ENCODE peak calls at places on chromosomes 13 and 19, in five cellular contexts. One of them, this sample, is unnamed.

GRCh38 chr19:2421581-2422306 is 5.6 kb downstream of the TIMM13 start:
- DNase-seq in amniotic stem cell: no peak
- DNase-seq in RKO: no peak
- DNase-seq in A172: no peak
- DNase-seq in substantia nigra: no peak
- DNase-seq in this sample: no peak

GRCh38 chr13:23007430-23007829 is 173.3 kb upstream of the SGCG start:
- DNase-seq in RKO: no peak
- DNase-seq in amniotic stem cell: no peak
- DNase-seq in A172: no peak
- DNase-seq in substantia nigra: no peak
- DNase-seq in this sample: no peak

GRCh38 chr19:1315470-1316166 is 29.9 kb downstream of the EFNA2 start:
- DNase-seq in RKO: no peak
- DNase-seq in amniotic stem cell: peak
- DNase-seq in A172: no peak
- DNase-seq in substantia nigra: peak
- DNase-seq in this sample: no peak

GRCh38 chr19:32406161-32407003 is 812 bp downstream of the DPY19L3 start:
- DNase-seq in A172: no peak
- DNase-seq in substantia nigra: no peak
- DNase-seq in RKO: no peak
- DNase-seq in amniotic stem cell: no peak
- DNase-seq in this sample: peak

GRCh38 chr19:19525611-19526380 is 2.9 kb upstream of the YJEFN3 start:
- DNase-seq in substantia nigra: no peak
- DNase-seq in A172: no peak
- DNase-seq in amniotic stem cell: no peak
- DNase-seq in RKO: no peak
- DNase-seq in this sample: no peak

GRCh38 chr13:112077729-112078128 is 10.8 kb downstream of the SOX1 start:
- DNase-seq in RKO: no peak
- DNase-seq in substantia nigra: no peak
- DNase-seq in A172: no peak
- DNase-seq in amniotic stem cell: no peak
- DNase-seq in this sample: no peak

GRCh38 chr13:39578821-39579291 is 24.1 kb downstream of the LHFPL6 start:
- DNase-seq in amniotic stem cell: no peak
- DNase-seq in substantia nigra: no peak
- DNase-seq in A172: no peak
- DNase-seq in RKO: no peak
- DNase-seq in this sample: no peak

GRCh38 chr13:24042710-24043440 is 117.6 kb upstream of the SPATA13 start:
- DNase-seq in RKO: no peak
- DNase-seq in substantia nigra: no peak
- DNase-seq in A172: no peak
- DNase-seq in amniotic stem cell: no peak
- DNase-seq in this sample: no peak

GRCh38 chr13:94662274-94662945 is 49.9 kb downstream of the SOX21 start:
- DNase-seq in RKO: no peak
- DNase-seq in amniotic stem cell: no peak
- DNase-seq in A172: no peak
- DNase-seq in substantia nigra: no peak
- DNase-seq in this sample: no peak

GRCh38 chr19:33214621-33215020 is 11.0 kb downstream of the SLC7A10 start:
- DNase-seq in A172: peak
- DNase-seq in substantia nigra: no peak
- DNase-seq in RKO: no peak
- DNase-seq in amniotic stem cell: no peak
- DNase-seq in this sample: peak

GRCh38 chr13:41465215-41465907 is 8.0 kb downstream of the RGCC start:
- DNase-seq in substantia nigra: no peak
- DNase-seq in RKO: peak
- DNase-seq in A172: peak
- DNase-seq in amniotic stem cell: no peak
- DNase-seq in this sample: no peak

GRCh38 chr19:51365211-51366049 is 758 bp downstream of the ETFB start:
- DNase-seq in A172: no peak
- DNase-seq in amniotic stem cell: no peak
- DNase-seq in RKO: peak
- DNase-seq in substantia nigra: no peak
- DNase-seq in this sample: peak

GRCh38 chr19:53045536-53045935 is 996 bp downstream of the ERVV-2 start:
- DNase-seq in substantia nigra: no peak
- DNase-seq in amniotic stem cell: no peak
- DNase-seq in RKO: no peak
- DNase-seq in A172: no peak
- DNase-seq in this sample: no peak

GRCh38 chr19:29715695-29716581 is 877 bp upstream of the C19orf12 start:
- DNase-seq in RKO: peak
- DNase-seq in A172: peak
- DNase-seq in amniotic stem cell: no peak
- DNase-seq in substantia nigra: no peak
- DNase-seq in this sample: peak

GRCh38 chr19:34480971-34481821 is at the start of gene WTIP:
- DNase-seq in RKO: no peak
- DNase-seq in A172: peak
- DNase-seq in substantia nigra: no peak
- DNase-seq in amniotic stem cell: peak
- DNase-seq in this sample: peak

GRCh38 chr19:33467851-33468250 is 53.7 kb downstream of the PEPD start:
- DNase-seq in RKO: no peak
- DNase-seq in A172: no peak
- DNase-seq in substantia nigra: no peak
- DNase-seq in amniotic stem cell: no peak
- DNase-seq in this sample: no peak

GRCh38 chr19:19113040-19113541 is 25.2 kb downstream of the TMEM161A start:
- DNase-seq in amniotic stem cell: no peak
- DNase-seq in A172: peak
- DNase-seq in substantia nigra: no peak
- DNase-seq in RKO: peak
- DNase-seq in this sample: peak

GRCh38 chr19:16594681-16595091 is 22.5 kb upstream of the SLC35E1 start:
- DNase-seq in substantia nigra: no peak
- DNase-seq in amniotic stem cell: no peak
- DNase-seq in A172: no peak
- DNase-seq in RKO: no peak
- DNase-seq in this sample: no peak

GRCh38 chr13:106286811-106287210 is 248.7 kb downstream of the EFNB2 start:
- DNase-seq in substantia nigra: no peak
- DNase-seq in A172: no peak
- DNase-seq in amniotic stem cell: no peak
- DNase-seq in RKO: no peak
- DNase-seq in this sample: no peak

GRCh38 chr13:107480130-107480529 is 735.2 kb downstream of the LIG4 start:
- DNase-seq in A172: no peak
- DNase-seq in substantia nigra: no peak
- DNase-seq in RKO: peak
- DNase-seq in amniotic stem cell: no peak
- DNase-seq in this sample: no peak

GRCh38 chr19:38862321-38863059 is 12.7 kb upstream of the HNRNPL start:
- DNase-seq in substantia nigra: no peak
- DNase-seq in RKO: no peak
- DNase-seq in amniotic stem cell: no peak
- DNase-seq in A172: peak
- DNase-seq in this sample: no peak